ENCODE peak calls at places on chromosomes 5 and 9, in eight cellular contexts. Y is body of pancreas, D is tibial nerve, C is lower leg skin, T is K562, H is sigmoid colon, P is suprapubic skin, K is breast epithelium. R is an unnamed sample.

GRCh38 chr5:142053434-142054253 is 40.8 kb upstream of the GNPDA1 start:
- DNase-seq in Y (no peak), D (peak), C (peak), T (no peak), H (no peak), P (no peak), K (no peak), R (no peak)

GRCh38 chr9:2764371-2764770 is 47.1 kb downstream of the KCNV2 start:
- DNase-seq in Y (no peak), D (no peak), C (no peak), T (no peak), H (no peak), P (no peak), K (no peak), R (no peak)

GRCh38 chr5:115599502-115599901 is 2.8 kb downstream of the TICAM2 start:
- DNase-seq in Y (peak), D (no peak), C (no peak), T (no peak), H (no peak), P (no peak), K (no peak), R (no peak)

GRCh38 chr9:133818444-133818843 is 80.3 kb upstream of the SARDH start:
- DNase-seq in Y (peak), D (no peak), C (no peak), T (no peak), H (no peak), P (no peak), K (no peak), R (no peak)

GRCh38 chr5:40842351-40842750 is 1.2 kb downstream of the CARD6 start:
- DNase-seq in Y (no peak), D (no peak), C (no peak), T (no peak), H (no peak), P (no peak), K (no peak), R (no peak)

GRCh38 chr5:154375331-154376008 is 70.3 kb upstream of the SAP30L start:
- DNase-seq in Y (no peak), D (peak), C (no peak), T (no peak), H (no peak), P (no peak), K (no peak), R (no peak)

GRCh38 chr9:78397045-78397843 is 100.3 kb downstream of the PSAT1 start:
- DNase-seq in Y (no peak), D (no peak), C (no peak), T (no peak), H (no peak), P (no peak), K (no peak), R (no peak)

GRCh38 chr5:67879619-67880357 is 335.8 kb upstream of the PIK3R1 start:
- DNase-seq in Y (no peak), D (no peak), C (no peak), T (no peak), H (no peak), P (no peak), K (no peak), R (no peak)

GRCh38 chr5:43359738-43360137 is 46.5 kb upstream of the HMGCS1 start:
- DNase-seq in Y (no peak), D (no peak), C (no peak), T (no peak), H (no peak), P (no peak), K (no peak), R (no peak)

GRCh38 chr5:62938927-62939326 is 360.3 kb downstream of the LRRC70 start:
- DNase-seq in Y (no peak), D (no peak), C (no peak), T (no peak), H (no peak), P (no peak), K (no peak), R (no peak)

GRCh38 chr5:147037517-147038205 is 159.1 kb upstream of the PPP2R2B start:
- DNase-seq in Y (no peak), D (no peak), C (no peak), T (no peak), H (no peak), P (no peak), K (no peak), R (no peak)

GRCh38 chr5:59661306-59661705 is 232.2 kb downstream of the PDE4D start:
- DNase-seq in Y (no peak), D (no peak), C (no peak), T (no peak), H (no peak), P (no peak), K (no peak), R (no peak)

GRCh38 chr9:94746541-94747505 is 20.3 kb downstream of the AOPEP start:
- DNase-seq in Y (no peak), D (no peak), C (no peak), T (no peak), H (no peak), P (no peak), K (no peak), R (no peak)

GRCh38 chr9:20242767-20243166 is 379.5 kb downstream of the MLLT3 start:
- DNase-seq in Y (no peak), D (no peak), C (no peak), T (no peak), H (no peak), P (no peak), K (no peak), R (no peak)

GRCh38 chr5:140383300-140383699 is 18.3 kb upstream of the ANKHD1 start:
- DNase-seq in Y (no peak), D (no peak), C (no peak), T (no peak), H (no peak), P (no peak), K (no peak), R (no peak)

GRCh38 chr5:125257057-125257970 is 510.9 kb upstream of the ZNF608 start:
- DNase-seq in Y (no peak), D (no peak), C (no peak), T (no peak), H (no peak), P (no peak), K (no peak), R (no peak)

GRCh38 chr9:4299006-4299795 is 667 bp downstream of the GLIS3 start:
- DNase-seq in Y (peak), D (no peak), C (peak), T (no peak), H (peak), P (peak), K (peak), R (peak)

GRCh38 chr9:29730096-29730621 is 2156.9 kb upstream of the C9orf72 start:
- DNase-seq in Y (no peak), D (no peak), C (no peak), T (no peak), H (no peak), P (no peak), K (no peak), R (no peak)

GRCh38 chr9:94916956-94917355 is 190.5 kb downstream of the AOPEP start:
- DNase-seq in Y (no peak), D (no peak), C (peak), T (no peak), H (no peak), P (no peak), K (no peak), R (peak)

GRCh38 chr9:137077758-137078693 is 709 bp downstream of the UAP1L1 start:
- DNase-seq in Y (no peak), D (no peak), C (no peak), T (no peak), H (peak), P (no peak), K (no peak), R (no peak)

GRCh38 chr5:77295863-77296378 is 85.4 kb downstream of the PDE8B start:
- DNase-seq in Y (no peak), D (no peak), C (no peak), T (no peak), H (no peak), P (no peak), K (no peak), R (no peak)

GRCh38 chr9:77708416-77708815 is 60.3 kb upstream of the GNA14 start:
- DNase-seq in Y (no peak), D (no peak), C (no peak), T (no peak), H (no peak), P (no peak), K (no peak), R (no peak)

GRCh38 chr5:174327317-174327864 is 281.9 kb downstream of the NSG2 start:
- DNase-seq in Y (peak), D (peak), C (no peak), T (peak), H (no peak), P (no peak), K (peak), R (peak)

GRCh38 chr5:147080391-147080790 is 154.4 kb upstream of the STK32A start:
- DNase-seq in Y (no peak), D (no peak), C (no peak), T (no peak), H (no peak), P (no peak), K (no peak), R (no peak)

GRCh38 chr9:27368317-27368985 is 71.5 kb upstream of the EQTN start:
- DNase-seq in Y (no peak), D (peak), C (no peak), T (no peak), H (no peak), P (peak), K (no peak), R (no peak)

GRCh38 chr5:158320178-158320674 is 461.3 kb upstream of the CLINT1 start:
- DNase-seq in Y (no peak), D (no peak), C (no peak), T (no peak), H (no peak), P (no peak), K (no peak), R (no peak)

GRCh38 chr5:146744358-146744757 is 134.2 kb downstream of the PPP2R2B start:
- DNase-seq in Y (no peak), D (no peak), C (no peak), T (no peak), H (no peak), P (no peak), K (no peak), R (no peak)

GRCh38 chr9:22124263-22125011 is 115.3 kb upstream of the CDKN2B start:
- DNase-seq in Y (peak), D (no peak), C (no peak), T (no peak), H (no peak), P (no peak), K (no peak), R (no peak)

GRCh38 chr5:82975812-82976211 is 101.4 kb downstream of the TMEM167A start:
- DNase-seq in Y (no peak), D (no peak), C (no peak), T (no peak), H (no peak), P (no peak), K (no peak), R (no peak)

GRCh38 chr5:181234455-181235306 is 9.0 kb downstream of the RACK1 start:
- DNase-seq in Y (no peak), D (no peak), C (peak), T (peak), H (no peak), P (no peak), K (no peak), R (no peak)
- TF ChIP-seq POLR2A in Y (no peak), D (no peak), C (no peak), T (peak), H (no peak), P (no peak), K (no peak), R (no peak)

DNA sequence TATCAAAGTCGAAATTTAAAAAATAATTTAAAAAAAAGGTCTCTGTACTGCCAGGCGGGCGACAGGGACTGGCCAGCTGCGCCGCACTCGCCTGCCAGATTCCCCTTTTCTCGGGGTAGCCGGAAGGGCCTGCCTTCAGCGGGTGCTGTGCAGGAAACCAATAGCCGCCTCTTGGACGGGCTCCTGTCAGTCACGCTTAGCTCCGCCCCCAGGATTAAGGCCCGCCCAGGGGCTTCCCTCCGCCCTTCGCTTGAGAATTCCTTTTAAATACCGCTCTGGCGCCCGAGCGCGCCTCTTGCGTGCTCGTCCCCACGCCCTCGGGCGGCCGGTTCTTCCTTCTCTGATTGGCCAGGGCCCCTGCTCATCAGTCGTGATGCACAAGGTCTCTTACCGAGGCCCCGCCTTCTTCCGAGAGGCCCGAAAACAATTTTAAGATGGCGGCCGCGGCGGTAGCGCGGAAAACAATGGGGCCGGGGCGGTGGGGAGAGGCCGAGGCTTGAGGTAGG is at the start of gene MAML1:
- DNase-seq in Y (peak), D (peak), C (peak), T (peak), H (peak), P (peak), K (peak), R (peak)
- TF ChIP-seq POLR2A in Y (peak), D (peak), C (no peak), T (peak), H (peak), P (peak), K (no peak), R (peak)

DNA sequence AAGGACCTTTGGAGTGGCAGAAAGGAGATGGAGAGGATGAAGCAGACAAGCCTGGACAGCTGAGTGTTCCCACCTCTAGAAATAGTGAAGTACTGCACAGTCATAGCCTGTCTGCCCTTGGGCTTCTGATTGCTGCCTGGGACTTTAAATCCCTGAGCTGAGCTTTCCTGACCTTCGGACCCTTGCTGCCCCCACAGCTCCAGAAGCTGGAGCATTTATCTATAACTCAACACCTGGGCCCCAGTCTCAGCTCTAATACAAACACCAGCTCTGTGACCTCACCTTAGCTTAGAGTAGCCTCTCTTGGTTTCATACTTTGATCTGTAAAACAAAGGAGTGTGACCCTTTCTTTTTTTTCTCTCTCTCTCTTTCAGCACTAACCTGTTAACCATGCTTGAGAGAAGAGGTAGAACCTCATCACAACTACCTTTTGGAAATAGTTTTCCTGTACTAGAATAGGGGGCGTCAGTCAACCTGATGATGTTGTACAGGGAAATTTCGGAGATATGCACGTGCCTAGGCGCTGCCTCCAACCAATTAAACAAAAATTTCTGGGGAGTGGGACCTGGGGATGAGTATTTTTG is 25.4 kb upstream of the ELL2 start:
- DNase-seq in Y (peak), D (no peak), C (no peak), T (no peak), H (no peak), P (no peak), K (no peak), R (no peak)
- TF ChIP-seq POLR2A in Y (peak), D (no peak), C (no peak), T (no peak), H (no peak), P (no peak), K (no peak), R (no peak)

GRCh38 chr5:14971864-14972263 is 100.3 kb upstream of the ANKH start:
- DNase-seq in Y (no peak), D (no peak), C (no peak), T (no peak), H (no peak), P (no peak), K (no peak), R (no peak)
- TF ChIP-seq POLR2A in Y (no peak), D (no peak), C (no peak), T (no peak), H (no peak), P (no peak), K (no peak), R (no peak)

DNA sequence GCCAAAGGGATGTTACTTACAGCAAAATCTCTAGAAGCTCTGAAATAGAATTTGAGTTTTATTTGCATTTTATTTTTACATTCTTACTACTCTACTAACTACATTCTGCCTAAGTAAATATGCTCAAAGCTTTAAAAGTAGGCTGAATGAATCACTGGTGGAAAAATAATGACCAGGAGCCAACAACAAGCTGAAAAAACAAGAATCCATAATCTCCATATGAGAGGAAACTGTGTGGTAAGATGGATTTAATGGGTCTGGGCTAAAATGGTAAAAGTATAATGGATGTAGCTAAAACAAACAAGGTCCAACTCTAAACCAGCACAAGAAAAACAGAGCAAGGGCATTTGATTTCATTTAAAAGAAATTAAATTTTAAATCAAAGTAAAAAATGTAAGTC is 525.8 kb upstream of the FTMT start:
- DNase-seq in Y (no peak), D (no peak), C (no peak), T (no peak), H (no peak), P (no peak), K (no peak), R (no peak)
- TF ChIP-seq POLR2A in Y (no peak), D (no peak), C (no peak), T (no peak), H (no peak), P (no peak), K (no peak), R (no peak)

GRCh38 chr9:131438190-131438589 is 44.3 kb downstream of the PRRC2B start:
- DNase-seq in Y (no peak), D (no peak), C (no peak), T (no peak), H (peak), P (peak), K (no peak), R (no peak)
- TF ChIP-seq POLR2A in Y (no peak), D (no peak), C (no peak), T (no peak), H (no peak), P (no peak), K (no peak), R (no peak)

GRCh38 chr9:113528088-113528487 is 64.6 kb downstream of the RGS3 start:
- DNase-seq in Y (no peak), D (no peak), C (no peak), T (no peak), H (peak), P (no peak), K (peak), R (no peak)
- TF ChIP-seq POLR2A in Y (no peak), D (no peak), C (no peak), T (no peak), H (no peak), P (no peak), K (no peak), R (no peak)